ENCODE peak calls at places on chromosome 10, in nine cellular contexts. C is fibroblast of lung, K is hepatocyte, S is heart right ventricle, L is lower lobe of right lung, F is GM12878, Q is suprapubic skin, J is spleen, E is coronary artery. W is an unnamed sample.

GRCh38 chr10:31320598-31321211 is 1.7 kb downstream of the ZEB1 start:
- DNase-seq in K (peak), J (peak), S (peak), E (peak), L (no peak), Q (peak), C (peak), F (no peak), W (no peak)

GRCh38 chr10:11218395-11218794 is 200.7 kb downstream of the CELF2 start:
- DNase-seq in F (no peak), Q (no peak), C (no peak), J (no peak), L (no peak), K (no peak), S (no peak), E (no peak), W (no peak)

GRCh38 chr10:88892223-88892967 is 12.3 kb downstream of the STAMBPL1 start:
- DNase-seq in E (no peak), J (no peak), F (no peak), Q (no peak), L (no peak), S (no peak), C (peak), K (no peak), W (no peak)

GRCh38 chr10:86815035-86815617 is 58.7 kb downstream of the BMPR1A start:
- DNase-seq in Q (no peak), S (no peak), F (no peak), J (no peak), L (no peak), E (no peak), C (peak), K (no peak), W (no peak)

GRCh38 chr10:121158988-121159579 is 307.9 kb downstream of the WDR11 start:
- DNase-seq in Q (no peak), F (no peak), J (no peak), C (no peak), K (peak), E (no peak), S (no peak), L (no peak), W (peak)

GRCh38 chr10:76544789-76545188 is 1092.8 kb downstream of the KCNMA1 start:
- DNase-seq in S (no peak), K (no peak), J (no peak), E (no peak), F (no peak), L (no peak), C (no peak), Q (no peak), W (no peak)

GRCh38 chr10:1006573-1006972 is 18.3 kb downstream of the GTPBP4 start:
- DNase-seq in C (no peak), K (no peak), L (no peak), J (no peak), S (no peak), E (no peak), Q (no peak), F (no peak), W (no peak)

GRCh38 chr10:46520941-46521340 is 35.5 kb downstream of the GPRIN2 start:
- DNase-seq in Q (peak), J (peak), E (no peak), K (no peak), C (peak), F (no peak), S (no peak), L (peak), W (peak)

GRCh38 chr10:118407742-118408141 is 65.6 kb upstream of the FAM204A start:
- DNase-seq in F (no peak), C (no peak), J (no peak), Q (no peak), E (no peak), S (no peak), K (no peak), L (no peak), W (no peak)

GRCh38 chr10:75431180-75432111 is at the start of gene LRMDA:
- DNase-seq in K (peak), F (no peak), J (peak), C (no peak), Q (no peak), E (no peak), L (peak), S (peak), W (no peak)

GRCh38 chr10:32995751-32996150 is 37.7 kb upstream of the ITGB1 start:
- DNase-seq in K (no peak), F (no peak), J (no peak), L (no peak), E (no peak), Q (no peak), S (no peak), C (no peak), W (no peak)

GRCh38 chr10:48470893-48471805 is 133.7 kb downstream of the ARHGAP22 start:
- DNase-seq in C (peak), S (no peak), Q (peak), K (no peak), F (no peak), E (peak), L (no peak), J (peak), W (no peak)

GRCh38 chr10:45380903-45381610 is 7.0 kb downstream of the ALOX5 start:
- DNase-seq in E (no peak), K (no peak), C (no peak), S (peak), J (peak), L (peak), Q (no peak), F (no peak), W (no peak)

GRCh38 chr10:45374451-45375052 is 536 bp downstream of the ALOX5 start:
- DNase-seq in C (no peak), S (peak), K (peak), Q (no peak), L (no peak), E (peak), J (peak), F (no peak), W (no peak)

GRCh38 chr10:74314166-74314565 is 163.1 kb downstream of the ADK start:
- DNase-seq in J (no peak), L (no peak), Q (no peak), F (no peak), C (peak), E (no peak), K (no peak), S (no peak), W (no peak)

GRCh38 chr10:2852574-2853323 is 214.6 kb upstream of the PFKP start:
- DNase-seq in S (no peak), C (no peak), J (no peak), L (no peak), K (no peak), Q (no peak), F (no peak), E (no peak), W (no peak)

GRCh38 chr10:15738237-15738928 is 18.7 kb upstream of the ITGA8 start:
- DNase-seq in J (no peak), K (no peak), C (peak), L (no peak), E (no peak), F (no peak), Q (no peak), S (no peak), W (no peak)

GRCh38 chr10:95260397-95260881 is 30.4 kb downstream of the PDLIM1 start:
- DNase-seq in Q (peak), F (no peak), L (no peak), S (no peak), J (no peak), E (no peak), C (peak), K (peak), W (no peak)

GRCh38 chr10:61179734-61180133 is 235.7 kb upstream of the RHOBTB1 start:
- DNase-seq in C (no peak), E (no peak), S (no peak), K (no peak), Q (no peak), L (no peak), F (no peak), J (no peak), W (no peak)

GRCh38 chr10:97534746-97535367 is 36.1 kb downstream of the UBTD1 start:
- DNase-seq in C (no peak), F (no peak), K (no peak), E (no peak), S (no peak), J (peak), Q (no peak), L (no peak), W (no peak)

GRCh38 chr10:120891367-120891766 is 40.2 kb downstream of the WDR11 start:
- DNase-seq in Q (no peak), S (no peak), F (no peak), L (no peak), K (no peak), C (peak), J (no peak), E (no peak), W (no peak)

GRCh38 chr10:72483452-72483851 is 128.7 kb upstream of the DNAJB12 start:
- DNase-seq in J (peak), Q (no peak), L (peak), S (no peak), E (no peak), F (no peak), K (no peak), C (no peak), W (no peak)

GRCh38 chr10:84845628-84846261 is 517.4 kb downstream of the CCSER2 start:
- DNase-seq in F (no peak), K (peak), C (no peak), J (no peak), S (no peak), L (no peak), Q (no peak), E (no peak), W (no peak)

GRCh38 chr10:94677691-94678090 is 5.8 kb upstream of the CYP2C18 start:
- DNase-seq in J (no peak), Q (no peak), L (no peak), S (no peak), C (no peak), F (no peak), E (no peak), K (peak), W (no peak)

GRCh38 chr10:131882151-131882550 is 18.7 kb upstream of the PPP2R2D start:
- DNase-seq in E (no peak), J (peak), K (no peak), Q (no peak), F (no peak), L (no peak), S (no peak), C (no peak), W (no peak)

GRCh38 chr10:92452313-92452712 is 121.6 kb downstream of the IDE start:
- DNase-seq in Q (no peak), L (no peak), K (no peak), C (no peak), J (no peak), E (no peak), S (no peak), F (no peak), W (no peak)

GRCh38 chr10:24617771-24618396 is 105.8 kb downstream of the ARHGAP21 start:
- DNase-seq in K (peak), F (no peak), E (no peak), J (no peak), S (peak), L (peak), Q (no peak), C (peak), W (peak)

GRCh38 chr10:99996934-99997648 is 12.7 kb downstream of the DNMBP start:
- DNase-seq in C (peak), S (no peak), Q (no peak), F (no peak), L (no peak), E (no peak), K (no peak), J (no peak), W (no peak)
- H3K27ac ChIP-seq in C (peak), S (peak), Q (no peak), F (no peak), L (no peak), E (no peak), K (peak), J (no peak), W (no peak)

GRCh38 chr10:122487231-122487765 is 25.9 kb downstream of the HTRA1 start:
- DNase-seq in E (no peak), K (no peak), S (no peak), Q (no peak), L (no peak), C (peak), J (peak), F (no peak), W (peak)
- H3K27ac ChIP-seq in E (no peak), K (no peak), S (no peak), Q (no peak), L (no peak), C (no peak), J (no peak), F (no peak), W (peak)

DNA sequence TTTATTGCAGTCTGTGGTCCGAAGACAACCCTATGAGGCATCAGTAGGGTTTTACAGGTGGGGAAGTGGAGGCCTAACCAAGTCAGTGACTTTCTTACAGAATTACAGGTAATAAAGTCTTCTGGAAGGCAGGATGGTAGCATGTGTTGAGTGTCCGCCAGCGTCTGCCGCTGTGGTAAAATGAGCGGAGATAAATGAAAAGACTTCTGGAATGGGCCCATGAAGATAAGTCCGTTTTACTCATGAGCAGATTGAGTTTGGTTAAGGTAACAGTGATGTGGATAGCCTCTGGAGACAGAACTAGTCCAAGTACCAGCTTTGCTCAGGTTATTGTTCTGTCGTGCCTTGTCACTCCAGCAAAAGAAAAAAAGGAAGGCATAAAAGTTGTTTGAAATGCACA is 966 bp downstream of the FBH1 start:
- DNase-seq in L (no peak), J (peak), Q (peak), F (no peak), E (no peak), K (no peak), C (no peak), S (no peak), W (no peak)
- H3K27ac ChIP-seq in L (peak), J (peak), Q (peak), F (peak), E (peak), K (peak), C (peak), S (peak), W (no peak)

GRCh38 chr10:128018236-128018635 is 108.0 kb downstream of the MKI67 start:
- DNase-seq in K (no peak), L (no peak), C (peak), F (no peak), J (no peak), S (no peak), Q (no peak), E (no peak), W (no peak)

GRCh38 chr10:128017825-128018224 is 108.4 kb downstream of the MKI67 start:
- DNase-seq in E (peak), S (no peak), Q (no peak), C (no peak), F (no peak), J (no peak), L (no peak), K (no peak), W (no peak)

GRCh38 chr10:128018704-128019103 is 107.5 kb downstream of the MKI67 start:
- DNase-seq in L (no peak), E (no peak), K (no peak), J (no peak), S (no peak), C (no peak), Q (no peak), F (no peak), W (no peak)

GRCh38 chr10:128013626-128014025 is 106.7 kb downstream of the PTPRE start:
- DNase-seq in E (no peak), S (no peak), L (no peak), J (no peak), K (no peak), C (no peak), F (no peak), Q (no peak), W (no peak)

GRCh38 chr10:128016423-128017060 is 109.6 kb downstream of the PTPRE start:
- DNase-seq in S (no peak), E (peak), J (no peak), K (no peak), C (no peak), Q (no peak), F (no peak), L (no peak), W (no peak)
- H3K27ac ChIP-seq in S (no peak), E (no peak), J (no peak), K (no peak), C (no peak), Q (no peak), F (no peak), L (no peak), W (no peak)

GRCh38 chr10:44045020-44045419 is 339.9 kb downstream of the CXCL12 start:
- DNase-seq in L (no peak), K (no peak), C (no peak), S (no peak), E (no peak), F (no peak), J (no peak), Q (no peak), W (no peak)
- H3K27ac ChIP-seq in L (no peak), K (no peak), C (no peak), S (peak), E (no peak), F (no peak), J (peak), Q (peak), W (no peak)

GRCh38 chr10:50988792-50989191 is 85.5 kb upstream of the PRKG1 start:
- DNase-seq in E (no peak), C (peak), J (no peak), L (no peak), K (peak), F (no peak), Q (no peak), S (no peak), W (no peak)
- H3K27ac ChIP-seq in E (no peak), C (no peak), J (no peak), L (no peak), K (no peak), F (no peak), Q (no peak), S (peak), W (no peak)

GRCh38 chr10:6280291-6280690 is 77.6 kb downstream of the PFKFB3 start:
- DNase-seq in S (no peak), C (no peak), L (no peak), Q (no peak), K (no peak), J (no peak), F (no peak), E (no peak), W (no peak)
- H3K27ac ChIP-seq in S (no peak), C (no peak), L (no peak), Q (no peak), K (peak), J (no peak), F (no peak), E (peak), W (peak)